ENCODE peak calls at places on chromosomes 13 and 19, in nine cellular contexts. V is natural killer cell; Z is AG09319; P is fibroblast of pulmonary artery; I is esophagus squamous epithelium; F is NCI-H510A; O is Kasumi-1; N is coronary artery; M is naive thymus-derived CD4-positive, alpha-beta T cell. W is an unnamed sample.

GRCh38 chr13:113922412-113923118 is 51.3 kb downstream of the C13orf46 start:
- DNase-seq in O (no peak), M (no peak), V (peak), P (no peak), I (no peak), N (peak), Z (no peak), F (no peak), W (no peak)

GRCh38 chr19:6720369-6721112 is at the start of gene C3:
- DNase-seq in O (no peak), I (no peak), V (no peak), P (peak), N (peak), M (no peak), F (no peak), Z (peak), W (no peak)

GRCh38 chr19:47270408-47270807 is 4.3 kb upstream of the INAFM1 start:
- DNase-seq in P (no peak), F (no peak), Z (no peak), N (no peak), V (no peak), O (no peak), M (no peak), I (no peak), W (no peak)

GRCh38 chr13:24288870-24289269 is 20.5 kb upstream of the C1QTNF9 start:
- DNase-seq in O (no peak), Z (peak), V (no peak), P (no peak), M (no peak), I (no peak), F (no peak), N (no peak), W (no peak)

GRCh38 chr13:113550453-113550852 is 34.1 kb upstream of the TFDP1 start:
- DNase-seq in M (no peak), I (no peak), F (no peak), O (no peak), N (no peak), P (no peak), V (no peak), Z (no peak), W (no peak)

GRCh38 chr13:91643394-91643793 is 245.0 kb downstream of the GPC5 start:
- DNase-seq in F (no peak), V (no peak), Z (no peak), N (no peak), I (no peak), P (no peak), M (no peak), O (no peak), W (no peak)

GRCh38 chr19:41377977-41378707 is 1.8 kb downstream of the TMEM91 start:
- DNase-seq in O (peak), M (no peak), Z (no peak), P (no peak), I (no peak), V (no peak), F (no peak), N (no peak), W (peak)

GRCh38 chr19:5850743-5851293 is 431 bp downstream of the FUT3 start:
- DNase-seq in F (no peak), P (peak), Z (peak), M (no peak), I (no peak), O (no peak), V (no peak), N (no peak), W (no peak)

GRCh38 chr19:45999653-46000121 is 4.4 kb downstream of the CCDC61 start:
- DNase-seq in I (no peak), M (no peak), P (peak), N (no peak), V (no peak), F (peak), Z (no peak), O (no peak), W (no peak)